ENCODE peak calls at places on chromosomes 5 and 9, in eight cellular contexts. B is dorsolateral prefrontal cortex, S is mucosa of gallbladder, H is Peyer's patch, X is mesenteric fat pad, Q is AG08395, A is mesendoderm, W is endodermal cell. Y is an unnamed sample.

GRCh38 chr5:83472508-83473343 is 1.2 kb downstream of the VCAN start:
- DNase-seq in W (peak; percentile 87), Q (peak; percentile 66), H (no peak), A (peak; percentile 64), S (peak; percentile 14), B (peak; percentile 34), X (no peak), Y (peak; percentile 80)

GRCh38 chr5:759111-759741 is 25.3 kb downstream of the ZDHHC11B start:
- DNase-seq in S (peak; percentile 76), A (peak; percentile 83), W (peak; percentile 49), H (no peak), Q (no peak), X (peak; percentile 96), B (no peak), Y (no peak)

GRCh38 chr5:157371655-157372471 is 88.2 kb upstream of the NIPAL4 start:
- DNase-seq in W (peak; percentile 3), Q (peak; percentile 20), B (no peak), S (no peak), X (no peak), H (no peak), A (no peak), Y (peak; percentile 62)

GRCh38 chr9:132014218-132014800 is 65.4 kb downstream of the MED27 start:
- DNase-seq in X (no peak), S (no peak), A (no peak), W (no peak), Q (no peak), H (no peak), B (no peak), Y (no peak)

GRCh38 chr9:98795970-98796363 is 388 bp downstream of the ANKS6 start:
- DNase-seq in X (peak; percentile 89), W (peak; percentile 72), S (no peak), A (no peak), B (no peak), H (no peak), Q (peak; percentile 24), Y (peak; percentile 51)

GRCh38 chr9:133763272-133764183 is 25.4 kb upstream of the SARDH start:
- DNase-seq in A (no peak), S (peak; percentile 8), B (no peak), H (no peak), W (peak; percentile 28), X (peak; percentile 80), Q (peak; percentile 59), Y (no peak)

GRCh38 chr9:132214027-132214622 is 52.3 kb downstream of the NTNG2 start:
- DNase-seq in A (peak; percentile 96), H (no peak), Q (peak; percentile 96), S (peak; percentile 63), B (peak; percentile 87), W (peak; percentile 86), X (no peak), Y (peak; percentile 37)

GRCh38 chr9:98597372-98597771 is 111.4 kb downstream of the GABBR2 start:
- DNase-seq in H (no peak), B (no peak), A (no peak), W (no peak), Q (no peak), S (no peak), X (no peak), Y (no peak)

GRCh38 chr9:93984860-93985259 is 29.7 kb upstream of the BARX1 start:
- DNase-seq in W (no peak), B (no peak), X (no peak), S (no peak), Q (no peak), H (no peak), A (no peak), Y (no peak)

GRCh38 chr5:179211076-179211475 is 134.2 kb downstream of the ADAMTS2 start:
- DNase-seq in B (no peak), X (no peak), S (no peak), A (no peak), W (no peak), H (no peak), Q (no peak), Y (peak; percentile 10)

GRCh38 chr5:135324160-135324559 is 74.9 kb downstream of the MACROH2A1 start:
- DNase-seq in X (peak; percentile 86), A (no peak), B (peak; percentile 22), W (no peak), Q (no peak), S (no peak), H (no peak), Y (no peak)

Y was measured in foreskin fibroblast.